ENCODE peak calls at places on chromosomes 12 and 14, in seven cellular contexts. P is stomach, V is H1, S is prostate gland, J is upper lobe of left lung, C is HepG2, D is breast epithelium. G is an unnamed sample.

GRCh38 chr14:73633115-73633514 is 11.7 kb upstream of the DNAL1 start:
- DNase-seq in P (no peak), V (no peak), S (no peak), J (no peak), C (no peak), D (no peak), G (peak; percentile 15)

GRCh38 chr14:71399057-71399487 is 491.8 kb downstream of the PCNX1 start:
- DNase-seq in P (no peak), V (no peak), S (no peak), J (no peak), C (no peak), D (no peak), G (peak; percentile 24)

GRCh38 chr12:176321-177181 is 37.4 kb downstream of the SLC6A12 start:
- DNase-seq in P (peak; percentile 56), V (no peak), S (no peak), J (no peak), C (peak; percentile 61), D (no peak), G (no peak)

GRCh38 chr12:42944516-42944915 is 355.0 kb upstream of the PRICKLE1 start:
- DNase-seq in P (no peak), V (no peak), S (no peak), J (no peak), C (no peak), D (no peak), G (no peak)

GRCh38 chr14:94966868-94967267 is 190.5 kb downstream of the DICER1 start:
- DNase-seq in P (no peak), V (no peak), S (no peak), J (no peak), C (no peak), D (peak; percentile 10), G (no peak)

GRCh38 chr14:50062438-50063039 is 53.8 kb downstream of the VCPKMT start:
- DNase-seq in P (peak; percentile 38), V (no peak), S (no peak), J (no peak), C (peak; percentile 88), D (no peak), G (no peak)

GRCh38 chr14:63603749-63604277 is 37.9 kb downstream of the WDR89 start:
- DNase-seq in P (no peak), V (no peak), S (no peak), J (no peak), C (no peak), D (no peak), G (no peak)

GRCh38 chr14:24071144-24071697 is at the start of gene CPNE6:
- DNase-seq in P (no peak), V (no peak), S (no peak), J (no peak), C (no peak), D (no peak), G (no peak)

GRCh38 chr12:10067259-10067658 is 31.5 kb downstream of the CLEC1A start:
- DNase-seq in P (no peak), V (no peak), S (no peak), J (no peak), C (no peak), D (no peak), G (no peak)

GRCh38 chr14:23043749-23044148 is 1.7 kb downstream of the PSMB11 start:
- DNase-seq in P (no peak), V (no peak), S (no peak), J (no peak), C (no peak), D (no peak), G (no peak)

GRCh38 chr12:54475542-54475941 is 2.1 kb upstream of the GTSF1 start:
- DNase-seq in P (no peak), V (no peak), S (no peak), J (no peak), C (no peak), D (no peak), G (peak; percentile 35)

GRCh38 chr12:105036937-105037649 is 47.2 kb downstream of the ALDH1L2 start:
- DNase-seq in P (no peak), V (no peak), S (no peak), J (no peak), C (no peak), D (no peak), G (no peak)

GRCh38 chr14:71235865-71236264 is 328.6 kb downstream of the PCNX1 start:
- DNase-seq in P (no peak), V (no peak), S (no peak), J (no peak), C (no peak), D (peak; percentile 71), G (peak; percentile 77)

GRCh38 chr12:42819801-42820200 is 230.3 kb upstream of the PRICKLE1 start:
- DNase-seq in P (no peak), V (no peak), S (peak; percentile 13), J (no peak), C (no peak), D (no peak), G (no peak)

GRCh38 chr14:64549805-64550538 is at the start of gene PPP1R36:
- DNase-seq in P (peak; percentile 69), V (no peak), S (no peak), J (peak; percentile 93), C (no peak), D (no peak), G (peak; percentile 8)

GRCh38 chr14:104734051-104734587 is 10.1 kb downstream of the ADSS1 start:
- DNase-seq in P (no peak), V (no peak), S (no peak), J (peak; percentile 49), C (no peak), D (no peak), G (no peak)

GRCh38 chr14:64478634-64479250 is 13.4 kb downstream of the AKAP5 start:
- DNase-seq in P (no peak), V (no peak), S (no peak), J (no peak), C (no peak), D (no peak), G (no peak)

GRCh38 chr12:125220404-125221273 is 155.4 kb downstream of the AACS start:
- DNase-seq in P (peak; percentile 82), V (no peak), S (no peak), J (no peak), C (no peak), D (no peak), G (no peak)

GRCh38 chr12:122130150-122130549 is 43.9 kb downstream of the IL31 start:
- DNase-seq in P (no peak), V (no peak), S (no peak), J (no peak), C (no peak), D (no peak), G (no peak)

GRCh38 chr12:31715283-31715825 is 13.5 kb downstream of the AMN1 start:
- DNase-seq in P (no peak), V (no peak), S (no peak), J (no peak), C (peak; percentile 76), D (no peak), G (peak; percentile 47)

GRCh38 chr14:76089151-76089550 is 62.6 kb upstream of the GPATCH2L start:
- DNase-seq in P (no peak), V (no peak), S (no peak), J (peak; percentile 52), C (no peak), D (no peak), G (no peak)
- TF ChIP-seq POLR2AphosphoS5 in P (no peak), V (no peak), S (no peak), J (no peak), C (no peak), D (no peak), G (no peak)

GRCh38 chr14:101717663-101718490 is 43.6 kb upstream of the PPP2R5C start:
- DNase-seq in P (peak; percentile 16), V (no peak), S (no peak), J (no peak), C (no peak), D (no peak), G (no peak)

GRCh38 chr14:101719708-101720107 is 41.8 kb upstream of the PPP2R5C start:
- DNase-seq in P (peak; percentile 22), V (no peak), S (no peak), J (no peak), C (peak; percentile 33), D (no peak), G (no peak)

GRCh38 chr14:101721111-101721510 is 40.4 kb upstream of the PPP2R5C start:
- DNase-seq in P (no peak), V (no peak), S (no peak), J (no peak), C (no peak), D (no peak), G (no peak)

GRCh38 chr14:101716956-101717662 is 44.4 kb upstream of the PPP2R5C start:
- DNase-seq in P (peak; percentile 20), V (no peak), S (no peak), J (no peak), C (no peak), D (peak; percentile 10), G (no peak)

DNA sequence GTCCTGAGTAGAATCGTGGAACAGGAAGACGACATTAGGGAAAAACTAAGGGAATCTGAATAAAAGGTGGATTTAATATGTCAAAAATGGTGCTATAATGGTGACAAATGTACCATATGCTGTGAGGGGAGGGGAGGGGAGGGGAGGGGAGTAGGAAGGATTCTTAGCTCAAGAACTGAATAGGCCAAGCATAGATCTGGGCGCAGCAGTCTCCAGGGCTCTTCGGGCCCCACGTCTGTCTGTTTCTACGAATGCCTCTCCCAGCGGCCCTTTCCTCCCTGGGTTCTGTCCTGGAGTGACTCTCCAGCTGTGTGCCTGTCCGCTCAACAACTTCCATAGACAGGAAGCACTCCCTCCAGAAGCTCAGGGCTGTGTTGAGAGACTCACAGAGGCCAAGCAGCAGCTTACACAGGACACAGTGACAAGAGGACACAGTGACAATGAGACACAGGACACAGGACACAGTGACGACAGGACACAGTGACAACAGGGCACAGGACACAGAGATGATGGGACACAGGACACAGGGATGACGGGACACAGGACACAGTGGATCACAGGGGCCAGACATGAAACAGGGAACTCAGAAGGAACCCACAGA is 42.4 kb upstream of the PPP2R5C start:
- DNase-seq in P (peak; percentile 19), V (no peak), S (no peak), J (no peak), C (no peak), D (no peak), G (no peak)
- TF ChIP-seq POLR2AphosphoS5 in P (no peak), V (no peak), S (no peak), J (peak; percentile 63), C (no peak), D (no peak), G (no peak)

DNA sequence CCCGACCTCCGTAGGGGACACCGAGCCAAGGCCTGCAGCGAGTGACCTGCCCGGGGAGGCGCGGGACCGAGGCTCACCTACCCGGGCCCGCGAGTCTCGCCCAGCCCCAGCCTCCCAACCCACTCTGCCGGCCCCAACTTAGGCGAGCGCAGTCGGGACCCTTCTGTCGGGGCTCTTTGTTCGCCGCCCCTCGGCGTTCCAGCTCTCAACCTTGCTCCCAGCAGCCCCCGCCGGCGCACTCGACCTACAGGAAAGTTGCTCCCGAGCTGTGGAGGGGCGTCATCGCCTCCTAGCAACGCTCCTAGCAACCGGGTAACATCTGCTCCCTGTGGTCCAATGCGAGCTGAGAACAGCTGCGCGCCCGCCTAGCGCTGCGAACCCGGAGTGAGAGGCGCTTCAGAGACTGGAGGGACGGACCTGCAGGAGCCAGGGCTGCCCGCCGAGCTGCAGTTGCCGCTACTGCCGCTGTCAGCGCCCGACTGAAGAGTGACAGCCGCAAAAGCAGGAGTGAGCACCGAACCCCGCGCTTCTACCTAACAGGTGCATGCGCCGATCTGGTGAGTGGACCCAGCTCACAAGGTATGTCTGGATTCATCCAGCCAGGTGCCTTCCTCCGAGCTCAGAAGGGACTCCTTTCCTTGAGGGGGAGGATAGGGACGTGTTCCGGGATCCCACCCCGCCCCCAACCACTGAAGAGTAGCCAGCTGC is 354.9 kb downstream of the SNAPC1 start:
- DNase-seq in P (peak; percentile 48), V (peak; percentile 91), S (peak; percentile 24), J (peak; percentile 90), C (peak; percentile 38), D (no peak), G (no peak)
- TF ChIP-seq POLR2AphosphoS5 in P (no peak), V (no peak), S (no peak), J (no peak), C (no peak), D (no peak), G (no peak)

GRCh38 chr12:113456761-113457160 is 14.9 kb downstream of the LHX5 start:
- DNase-seq in P (no peak), V (no peak), S (no peak), J (no peak), C (no peak), D (no peak), G (no peak)
- TF ChIP-seq POLR2AphosphoS5 in P (no peak), V (no peak), S (no peak), J (no peak), C (no peak), D (no peak), G (no peak)